ENCODE peak calls at places on chromosomes 3 and 15, in ten cellular contexts. D is lower lobe of right lung; G is tibial nerve; M is stimulated activated CD4-positive, alpha-beta T cell treated with anti-CD3 and anti-CD28 coated beads, TNF-alpha, amount 100 ng/mL, for 24 hours; B is EL; Y is type B pancreatic cell; T is Ammon's horn; Q is G401; F is AG09319; A is activated CD4-positive, alpha-beta T cell treated with anti-CD3 and anti-CD28 coated beads, Interleukin-2, amount 10 ng/mL, durations not matched to agents 7 days and 5 days. U is an unnamed sample.

GRCh38 chr15:66718220-66718988 is 16.4 kb downstream of the SMAD6 start:
- DNase-seq in D (no peak), G (no peak), M (no peak), B (no peak), Y (no peak), T (no peak), Q (no peak), F (no peak), A (no peak), U (no peak)

GRCh38 chr15:73932381-73933191 is 6.3 kb downstream of the LOXL1 start:
- DNase-seq in D (peak), G (no peak), M (no peak), B (no peak), Y (no peak), T (no peak), Q (no peak), F (no peak), A (no peak), U (peak)

GRCh38 chr15:91853501-91853967 is at the start of gene SLCO3A1:
- DNase-seq in D (peak), G (peak), M (peak), B (peak), Y (no peak), T (peak), Q (peak), F (peak), A (peak), U (peak)

GRCh38 chr15:60363024-60363674 is 34.6 kb downstream of the ANXA2 start:
- DNase-seq in D (no peak), G (no peak), M (no peak), B (no peak), Y (no peak), T (no peak), Q (no peak), F (no peak), A (no peak), U (no peak)

GRCh38 chr3:99578339-99578970 is 59.9 kb upstream of the COL8A1 start:
- DNase-seq in D (no peak), G (no peak), M (no peak), B (peak), Y (no peak), T (no peak), Q (no peak), F (no peak), A (no peak), U (no peak)

GRCh38 chr15:89143503-89144162 is 55.4 kb downstream of the ABHD2 start:
- DNase-seq in D (no peak), G (no peak), M (no peak), B (peak), Y (no peak), T (peak), Q (no peak), F (peak), A (no peak), U (no peak)

GRCh38 chr15:100824211-100824610 is 55.4 kb upstream of the ALDH1A3 start:
- DNase-seq in D (no peak), G (no peak), M (no peak), B (no peak), Y (no peak), T (no peak), Q (no peak), F (no peak), A (no peak), U (no peak)

GRCh38 chr15:33083232-33084006 is 111.1 kb downstream of the FMN1 start:
- DNase-seq in D (no peak), G (no peak), M (no peak), B (peak), Y (no peak), T (no peak), Q (no peak), F (no peak), A (no peak), U (no peak)

GRCh38 chr3:196914866-196915265 is 27.5 kb downstream of the NCBP2 start:
- DNase-seq in D (no peak), G (no peak), M (no peak), B (no peak), Y (no peak), T (no peak), Q (no peak), F (no peak), A (no peak), U (no peak)

GRCh38 chr3:2166552-2166951 is 67.9 kb downstream of the CNTN4 start:
- DNase-seq in D (no peak), G (no peak), M (no peak), B (no peak), Y (no peak), T (no peak), Q (no peak), F (no peak), A (no peak), U (no peak)

GRCh38 chr3:116331370-116331769 is 113.9 kb downstream of the LSAMP start:
- DNase-seq in D (no peak), G (no peak), M (no peak), B (no peak), Y (no peak), T (no peak), Q (no peak), F (no peak), A (no peak), U (no peak)

GRCh38 chr3:113441051-113441770 is at the start of gene CFAP44:
- DNase-seq in D (peak), G (peak), M (peak), B (peak), Y (peak), T (peak), Q (peak), F (peak), A (peak), U (peak)

GRCh38 chr3:102083469-102083868 is 234.2 kb downstream of the NFKBIZ start:
- DNase-seq in D (no peak), G (no peak), M (no peak), B (no peak), Y (no peak), T (no peak), Q (no peak), F (no peak), A (no peak), U (no peak)

GRCh38 chr3:153977148-153977547 is 144.0 kb upstream of the ARHGEF26 start:
- DNase-seq in D (no peak), G (peak), M (no peak), B (no peak), Y (no peak), T (peak), Q (peak), F (no peak), A (no peak), U (no peak)

GRCh38 chr15:93035092-93035915 is 53.7 kb downstream of the RGMA start:
- DNase-seq in D (no peak), G (no peak), M (no peak), B (no peak), Y (no peak), T (no peak), Q (no peak), F (no peak), A (no peak), U (peak)

GRCh38 chr3:185989511-185989910 is 51.7 kb upstream of the TRA2B start:
- DNase-seq in D (no peak), G (no peak), M (no peak), B (no peak), Y (no peak), T (no peak), Q (no peak), F (no peak), A (no peak), U (no peak)

GRCh38 chr3:193078996-193079731 is 161.5 kb upstream of the MB21D2 start:
- DNase-seq in D (no peak), G (no peak), M (no peak), B (no peak), Y (no peak), T (no peak), Q (no peak), F (no peak), A (no peak), U (no peak)

GRCh38 chr15:25058080-25058785 is 103.4 kb downstream of the SNRPN start:
- DNase-seq in D (peak), G (no peak), M (no peak), B (no peak), Y (no peak), T (no peak), Q (no peak), F (no peak), A (no peak), U (no peak)

GRCh38 chr3:28718074-28718849 is 369.6 kb upstream of the AZI2 start:
- DNase-seq in D (no peak), G (no peak), M (no peak), B (no peak), Y (no peak), T (no peak), Q (no peak), F (no peak), A (no peak), U (no peak)

GRCh38 chr3:71114610-71115009 is 468.9 kb downstream of the FOXP1 start:
- DNase-seq in D (no peak), G (no peak), M (no peak), B (no peak), Y (no peak), T (no peak), Q (no peak), F (no peak), A (no peak), U (no peak)

GRCh38 chr3:128430276-128430675 is 36.4 kb downstream of the DNAJB8 start:
- DNase-seq in D (no peak), G (no peak), M (no peak), B (no peak), Y (no peak), T (no peak), Q (no peak), F (no peak), A (no peak), U (no peak)

U was measured in Right ventricle myocardium superior.